ENCODE peak calls at places on chromosome 20, in four cellular contexts. T is neuronal stem cell, V is IMR-90, J is mesendoderm. M is an unnamed sample.

GRCh38 chr20:10954137-10954840 is 280.5 kb upstream of the JAG1 start:
- DNase-seq in T (no peak), V (peak), J (peak), M (no peak)

GRCh38 chr20:20487811-20488210 is 119.9 kb downstream of the INSM1 start:
- DNase-seq in T (no peak), V (peak), J (no peak), M (no peak)

GRCh38 chr20:36112112-36112511 is 42.4 kb upstream of the EPB41L1 start:
- DNase-seq in T (no peak), V (no peak), J (no peak), M (no peak)

GRCh38 chr20:53547664-53548239 is 45.9 kb downstream of the ZNF217 start:
- DNase-seq in T (peak), V (peak), J (peak), M (peak)

GRCh38 chr20:24933266-24933908 is 15.7 kb upstream of the CST7 start:
- DNase-seq in T (no peak), V (no peak), J (no peak), M (no peak)

GRCh38 chr20:35729836-35730582 is 12.1 kb downstream of the RBM39 start:
- DNase-seq in T (no peak), V (no peak), J (no peak), M (no peak)

GRCh38 chr20:47747663-47748031 is 37.6 kb downstream of the SULF2 start:
- DNase-seq in T (no peak), V (no peak), J (no peak), M (no peak)

GRCh38 chr20:51352790-51353189 is 189.7 kb downstream of the NFATC2 start:
- DNase-seq in T (no peak), V (no peak), J (no peak), M (no peak)

GRCh38 chr20:17533396-17533795 is 2.2 kb upstream of the BFSP1 start:
- DNase-seq in T (peak), V (peak), J (peak), M (peak)

GRCh38 chr20:51277961-51278360 is 255.1 kb upstream of the KCNG1 start:
- DNase-seq in T (no peak), V (no peak), J (no peak), M (no peak)

GRCh38 chr20:17543531-17543961 is 12.4 kb upstream of the BFSP1 start:
- DNase-seq in T (no peak), V (peak), J (no peak), M (no peak)

GRCh38 chr20:50504231-50504823 is 5.9 kb upstream of the PTPN1 start:
- DNase-seq in T (no peak), V (no peak), J (peak), M (no peak)

GRCh38 chr20:31517373-31517772 is 3.1 kb downstream of the HM13 start:
- DNase-seq in T (no peak), V (peak), J (peak), M (peak)

GRCh38 chr20:11891827-11892521 is 25.7 kb upstream of the BTBD3 start:
- DNase-seq in T (peak), V (peak), J (peak), M (peak)

GRCh38 chr20:52975024-52975732 is 3.0 kb downstream of the TSHZ2 start:
- DNase-seq in T (no peak), V (no peak), J (no peak), M (no peak)

GRCh38 chr20:46070215-46070910 is 19.4 kb downstream of the NCOA5 start:
- DNase-seq in T (no peak), V (peak), J (no peak), M (no peak)

GRCh38 chr20:24746351-24746685 is 202.8 kb upstream of the CST7 start:
- DNase-seq in T (no peak), V (no peak), J (no peak), M (peak)

GRCh38 chr20:53294804-53295203 is 298.8 kb downstream of the ZNF217 start:
- DNase-seq in T (no peak), V (no peak), J (no peak), M (no peak)

GRCh38 chr20:54293526-54293925 is 85.6 kb downstream of the PFDN4 start:
- DNase-seq in T (no peak), V (no peak), J (no peak), M (no peak)

GRCh38 chr20:25543068-25543467 is 42.3 kb downstream of the NINL start:
- DNase-seq in T (no peak), V (peak), J (no peak), M (no peak)

GRCh38 chr20:11891081-11891826 is 26.4 kb upstream of the BTBD3 start:
- DNase-seq in T (peak), V (peak), J (peak), M (peak)

GRCh38 chr20:6756961-6757595 is 10.4 kb upstream of the BMP2 start:
- DNase-seq in T (no peak), V (no peak), J (no peak), M (no peak)

GRCh38 chr20:3456648-3457047 is 14.2 kb upstream of the ATRN start:
- DNase-seq in T (no peak), V (no peak), J (no peak), M (no peak)

GRCh38 chr20:21796059-21796458 is 90.6 kb downstream of the PAX1 start:
- DNase-seq in T (no peak), V (no peak), J (peak), M (no peak)

GRCh38 chr20:11675920-11676617 is 241.6 kb upstream of the BTBD3 start:
- DNase-seq in T (no peak), V (peak), J (no peak), M (no peak)

GRCh38 chr20:20743511-20744169 is 31.2 kb upstream of the RALGAPA2 start:
- DNase-seq in T (peak), V (no peak), J (peak), M (peak)

DNA sequence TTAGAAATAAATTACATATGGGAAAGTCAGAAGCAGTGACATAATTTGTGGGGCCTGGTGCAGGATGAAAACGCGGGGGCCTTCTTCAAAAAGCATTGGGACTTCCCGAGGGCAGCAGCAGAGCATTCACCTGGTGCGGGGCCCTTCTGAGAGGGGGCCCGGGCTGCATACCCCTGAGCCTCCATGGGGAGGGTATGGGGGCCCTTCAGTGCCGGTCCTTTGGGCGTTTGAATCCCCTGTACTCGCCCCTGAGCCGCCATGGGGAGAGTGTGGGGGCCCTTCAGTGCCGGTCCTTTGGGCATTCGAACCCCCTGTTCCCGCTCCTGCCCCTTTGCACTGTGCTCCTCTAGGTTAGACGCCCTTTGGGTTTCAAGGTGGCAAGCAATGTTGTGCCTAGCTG is 283.5 kb downstream of the CDH4 start:
- DNase-seq in T (no peak), V (no peak), J (no peak), M (no peak)
- H4K8ac ChIP-seq in T (no peak), V (no peak), J (no peak), M (no peak)

DNA sequence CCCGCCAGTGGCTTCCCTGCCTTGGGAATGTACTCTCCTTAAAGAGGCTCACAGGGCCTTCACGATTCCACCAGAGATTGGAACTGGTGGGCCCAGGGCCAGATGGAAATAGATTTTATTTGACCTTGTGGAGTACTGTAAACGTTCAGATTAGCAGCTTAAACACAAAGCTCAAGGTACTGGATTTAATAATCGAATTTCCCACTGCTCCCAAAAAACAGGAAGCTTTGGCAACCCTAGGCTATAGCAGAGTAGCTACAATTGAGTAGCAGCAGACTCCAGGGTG is 7.3 kb downstream of the SDCBP2 start:
- DNase-seq in T (no peak), V (no peak), J (no peak), M (no peak)
- H2BK15ac ChIP-seq in T (no peak), V (peak), J (no peak), M (peak)

DNA sequence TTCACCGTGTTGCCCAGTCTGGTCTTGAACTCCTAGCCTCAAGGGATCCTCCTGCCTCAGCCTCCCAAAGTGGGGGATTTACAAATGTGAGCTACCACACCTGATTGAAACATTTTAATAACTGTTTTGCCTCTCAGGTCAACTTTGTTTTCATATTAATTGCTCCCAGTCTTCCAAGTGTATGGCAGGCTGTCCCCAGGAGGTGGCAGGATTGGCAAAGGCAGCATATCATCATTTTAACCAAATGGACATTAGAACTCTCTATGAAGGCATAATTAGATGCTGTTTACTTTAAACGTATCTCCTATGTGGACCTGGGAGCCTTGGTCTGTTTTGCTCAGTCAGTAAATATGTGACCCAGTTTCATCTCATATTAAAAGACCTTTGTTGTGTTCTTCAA is 59.2 kb upstream of the CSE1L start:
- DNase-seq in T (no peak), V (no peak), J (no peak), M (no peak)
- H4K8ac ChIP-seq in T (no peak), V (no peak), J (no peak), M (no peak)

GRCh38 chr20:63685269-63686026 is 11.0 kb upstream of the TNFRSF6B start:
- DNase-seq in T (no peak), V (no peak), J (no peak), M (no peak)
- H2BK15ac ChIP-seq in T (peak), V (peak), J (no peak), M (no peak)

GRCh38 chr20:61437280-61438206 is 185.5 kb downstream of the CDH4 start:
- DNase-seq in T (peak), V (peak), J (peak), M (peak)
- H4K8ac ChIP-seq in T (no peak), V (peak), J (peak), M (no peak)

DNA sequence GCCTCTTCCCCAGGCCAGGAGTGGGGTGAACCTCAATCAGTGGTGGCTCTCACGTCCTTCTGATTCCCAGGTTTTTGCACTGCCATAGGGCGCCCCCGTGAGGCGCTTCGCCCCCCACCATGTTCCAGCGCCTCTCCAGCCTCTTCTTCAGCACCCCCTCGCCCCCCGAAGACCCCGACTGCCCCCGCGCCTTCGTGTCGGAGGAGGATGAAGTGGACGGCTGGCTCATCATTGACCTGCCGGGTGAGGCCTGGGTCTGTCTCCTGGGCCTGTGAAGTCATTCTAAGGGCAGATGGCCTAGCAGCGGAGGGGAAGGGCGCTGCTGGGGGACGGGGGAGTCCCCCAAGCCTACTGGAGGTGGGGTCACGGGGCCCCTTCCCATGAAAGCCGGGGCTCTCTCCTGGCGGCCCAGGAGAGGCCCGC is 4.5 kb downstream of the TP53INP2 start:
- DNase-seq in T (peak), V (peak), J (peak), M (peak)
- H2BK15ac ChIP-seq in T (no peak), V (no peak), J (no peak), M (no peak)

GRCh38 chr20:43955244-43956191 is 40.9 kb downstream of the TOX2 start:
- DNase-seq in T (no peak), V (peak), J (peak), M (no peak)
- H4K8ac ChIP-seq in T (no peak), V (peak), J (no peak), M (no peak)

GRCh38 chr20:63538204-63539091 is 1.3 kb upstream of the PTK6 start:
- DNase-seq in T (no peak), V (peak), J (no peak), M (no peak)
- H2BK15ac ChIP-seq in T (peak), V (no peak), J (no peak), M (no peak)

GRCh38 chr20:57389695-57390603 is 1.2 kb upstream of the RBM38 start:
- DNase-seq in T (peak), V (no peak), J (peak), M (peak)

GRCh38 chr20:57390604-57391438 is at the start of gene RBM38:
- DNase-seq in T (peak), V (peak), J (peak), M (peak)

GRCh38 chr20:57392512-57393271 is 1.5 kb downstream of the RBM38 start:
- DNase-seq in T (no peak), V (no peak), J (no peak), M (no peak)

GRCh38 chr20:57392130-57392445 is 892 bp downstream of the RBM38 start:
- DNase-seq in T (no peak), V (no peak), J (no peak), M (no peak)

GRCh38 chr20:57391439-57392129 is 388 bp downstream of the RBM38 start:
- DNase-seq in T (no peak), V (no peak), J (no peak), M (no peak)
- H4K8ac ChIP-seq in T (no peak), V (peak), J (no peak), M (no peak)

GRCh38 chr20:58471835-58472164 is 43.4 kb downstream of the APCDD1L start:
- DNase-seq in T (no peak), V (no peak), J (no peak), M (no peak)

GRCh38 chr20:58473818-58474425 is 41.3 kb downstream of the APCDD1L start:
- DNase-seq in T (no peak), V (no peak), J (no peak), M (no peak)

GRCh38 chr20:58478141-58478805 is 36.9 kb downstream of the APCDD1L start:
- DNase-seq in T (no peak), V (no peak), J (no peak), M (no peak)

GRCh38 chr20:58472273-58473018 is 42.8 kb downstream of the APCDD1L start:
- DNase-seq in T (no peak), V (no peak), J (no peak), M (no peak)

GRCh38 chr20:58475466-58475865 is 39.7 kb downstream of the APCDD1L start:
- DNase-seq in T (no peak), V (no peak), J (no peak), M (no peak)
- H2BK15ac ChIP-seq in T (no peak), V (no peak), J (no peak), M (no peak)

M was measured in H9.